ENCODE peak calls at places on chromosome X, in five cellular contexts. R, T, W, K and X are unnamed samples.

GRCh38 chrX:39653656-39654055 is 444.1 kb downstream of the BCOR start:
- DNase-seq in R (no peak), T (no peak), W (no peak), K (no peak), X (no peak)

GRCh38 chrX:555589-556220 is 74.9 kb upstream of the SHOX start:
- DNase-seq in R (no peak), T (no peak), W (no peak), K (no peak), X (no peak)

GRCh38 chrX:110795645-110796510 is at the start of gene CHRDL1:
- DNase-seq in R (peak), T (peak), W (no peak), K (peak), X (peak)

GRCh38 chrX:30668581-30668980 is 15.4 kb downstream of the GK start:
- DNase-seq in R (no peak), T (no peak), W (no peak), K (no peak), X (no peak)

GRCh38 chrX:17860179-17860780 is 818 bp downstream of the RAI2 start:
- DNase-seq in R (peak), T (peak), W (no peak), K (no peak), X (no peak)

GRCh38 chrX:28379142-28379541 is 208.1 kb upstream of the IL1RAPL1 start:
- DNase-seq in R (no peak), T (no peak), W (no peak), K (no peak), X (no peak)

GRCh38 chrX:42085836-42086235 is 162.5 kb upstream of the CASK start:
- DNase-seq in R (peak), T (no peak), W (no peak), K (no peak), X (no peak)

GRCh38 chrX:2784026-2784425 is 32.2 kb downstream of the XG start:
- DNase-seq in R (no peak), T (no peak), W (no peak), K (no peak), X (no peak)

GRCh38 chrX:1610166-1610565 is 4.7 kb upstream of the ASMT start:
- DNase-seq in R (no peak), T (no peak), W (no peak), K (no peak), X (no peak)

GRCh38 chrX:13029341-13029740 is 15.1 kb downstream of the FAM9C start:
- DNase-seq in R (peak), T (peak), W (no peak), K (no peak), X (peak)

GRCh38 chrX:154750301-154751120 is at the start of gene GAB3:
- DNase-seq in R (no peak), T (peak), W (peak), K (no peak), X (peak)

GRCh38 chrX:69163936-69164741 is 1.1 kb downstream of the PJA1 start:
- DNase-seq in R (peak), T (peak), W (peak), K (peak), X (peak)

GRCh38 chrX:103480526-103480925 is 38.8 kb downstream of the RAB40A start:
- DNase-seq in R (no peak), T (no peak), W (no peak), K (no peak), X (no peak)

GRCh38 chrX:133482345-133483041 is 67.2 kb upstream of the GPC4 start:
- DNase-seq in R (no peak), T (peak), W (no peak), K (no peak), X (peak)

GRCh38 chrX:133254666-133255065 is 36.5 kb upstream of the TFDP3 start:
- DNase-seq in R (no peak), T (peak), W (no peak), K (no peak), X (no peak)